ENCODE peak calls at places on chromosomes 16 and 17, in four cellular contexts. One of them, this sample, is unnamed.

GRCh38 chr17:10513284-10514067 is 4.9 kb downstream of the MYH1 start:
- DNase-seq in heart right ventricle: no peak
- DNase-seq in body of pancreas: no peak
- DNase-seq in esophagus squamous epithelium: no peak
- DNase-seq in this sample: no peak

GRCh38 chr16:1335211-1335971 is 1.9 kb downstream of the BAIAP3 start:
- DNase-seq in heart right ventricle: no peak
- DNase-seq in body of pancreas: peak; percentile 41
- DNase-seq in esophagus squamous epithelium: no peak
- DNase-seq in this sample: no peak

GRCh38 chr16:88503374-88503770 is 50.3 kb downstream of the ZFPM1 start:
- DNase-seq in heart right ventricle: no peak
- DNase-seq in body of pancreas: peak; percentile 81
- DNase-seq in esophagus squamous epithelium: no peak
- DNase-seq in this sample: no peak

GRCh38 chr16:27449434-27450188 is 47.6 kb downstream of the IL21R start:
- DNase-seq in heart right ventricle: no peak
- DNase-seq in body of pancreas: no peak
- DNase-seq in esophagus squamous epithelium: no peak
- DNase-seq in this sample: no peak

GRCh38 chr16:86217001-86217890 is 293.1 kb upstream of the FOXF1 start:
- DNase-seq in heart right ventricle: no peak
- DNase-seq in body of pancreas: peak; percentile 37
- DNase-seq in esophagus squamous epithelium: no peak
- DNase-seq in this sample: no peak

GRCh38 chr17:57906910-57907309 is 48.3 kb downstream of the CUEDC1 start:
- DNase-seq in heart right ventricle: no peak
- DNase-seq in body of pancreas: no peak
- DNase-seq in esophagus squamous epithelium: no peak
- DNase-seq in this sample: no peak

GRCh38 chr16:11757671-11758545 is 15.3 kb upstream of the TXNDC11 start:
- DNase-seq in heart right ventricle: no peak
- DNase-seq in body of pancreas: no peak
- DNase-seq in esophagus squamous epithelium: no peak
- DNase-seq in this sample: no peak

GRCh38 chr16:69818811-69819587 is 56.9 kb downstream of the WWP2 start:
- DNase-seq in heart right ventricle: no peak
- DNase-seq in body of pancreas: no peak
- DNase-seq in esophagus squamous epithelium: no peak
- DNase-seq in this sample: no peak

GRCh38 chr17:41013606-41014005 is 4.7 kb upstream of the KRTAP3-1 start:
- DNase-seq in heart right ventricle: no peak
- DNase-seq in body of pancreas: no peak
- DNase-seq in esophagus squamous epithelium: no peak
- DNase-seq in this sample: no peak

GRCh38 chr16:1010815-1011214 is 29.2 kb downstream of the SOX8 start:
- DNase-seq in heart right ventricle: no peak
- DNase-seq in body of pancreas: no peak
- DNase-seq in esophagus squamous epithelium: no peak
- DNase-seq in this sample: no peak

GRCh38 chr16:53433930-53434435 is 288 bp upstream of the RBL2 start:
- DNase-seq in heart right ventricle: no peak
- DNase-seq in body of pancreas: no peak
- DNase-seq in esophagus squamous epithelium: no peak
- DNase-seq in this sample: no peak

GRCh38 chr16:48318630-48319029 is 66.6 kb downstream of the SIAH1 start:
- DNase-seq in heart right ventricle: no peak
- DNase-seq in body of pancreas: no peak
- DNase-seq in esophagus squamous epithelium: no peak
- DNase-seq in this sample: no peak

GRCh38 chr17:7394452-7395191 is at the start of gene PLSCR3:
- DNase-seq in heart right ventricle: peak; percentile 91
- DNase-seq in body of pancreas: peak; percentile 88
- DNase-seq in esophagus squamous epithelium: no peak
- DNase-seq in this sample: peak; percentile 90

GRCh38 chr16:11742041-11742535 is 569 bp downstream of the TXNDC11 start:
- DNase-seq in heart right ventricle: peak; percentile 52
- DNase-seq in body of pancreas: peak; percentile 61
- DNase-seq in esophagus squamous epithelium: no peak
- DNase-seq in this sample: peak; percentile 82

GRCh38 chr16:87435399-87436224 is 43.5 kb downstream of the MAP1LC3B start:
- DNase-seq in heart right ventricle: no peak
- DNase-seq in body of pancreas: no peak
- DNase-seq in esophagus squamous epithelium: no peak
- DNase-seq in this sample: no peak

GRCh38 chr16:57755061-57755684 is 19.6 kb downstream of the KATNB1 start:
- DNase-seq in heart right ventricle: no peak
- DNase-seq in body of pancreas: no peak
- DNase-seq in esophagus squamous epithelium: no peak
- DNase-seq in this sample: no peak

GRCh38 chr17:31702040-31702439 is 157.0 kb downstream of the COPRS start:
- DNase-seq in heart right ventricle: no peak
- DNase-seq in body of pancreas: no peak
- DNase-seq in esophagus squamous epithelium: no peak
- DNase-seq in this sample: no peak

GRCh38 chr17:65109543-65109942 is 27.6 kb upstream of the RGS9 start:
- DNase-seq in heart right ventricle: no peak
- DNase-seq in body of pancreas: no peak
- DNase-seq in esophagus squamous epithelium: no peak
- DNase-seq in this sample: no peak

GRCh38 chr16:22220076-22220453 is 14.0 kb downstream of the EEF2K start:
- DNase-seq in heart right ventricle: peak; percentile 66
- DNase-seq in body of pancreas: peak; percentile 41
- DNase-seq in esophagus squamous epithelium: no peak
- DNase-seq in this sample: no peak

GRCh38 chr16:49462989-49463371 is 89.4 kb downstream of the C16orf78 start:
- DNase-seq in heart right ventricle: no peak
- DNase-seq in body of pancreas: no peak
- DNase-seq in esophagus squamous epithelium: no peak
- DNase-seq in this sample: peak; percentile 64

GRCh38 chr16:22641030-22641671 is 130.5 kb downstream of the NPIPB5 start:
- DNase-seq in heart right ventricle: no peak
- DNase-seq in body of pancreas: no peak
- DNase-seq in esophagus squamous epithelium: no peak
- DNase-seq in this sample: peak; percentile 19

GRCh38 chr17:42153919-42154491 is 784 bp downstream of the RAB5C start:
- DNase-seq in heart right ventricle: no peak
- DNase-seq in body of pancreas: no peak
- DNase-seq in esophagus squamous epithelium: no peak
- DNase-seq in this sample: no peak

GRCh38 chr16:89407925-89408300 is 82.4 kb downstream of the ANKRD11 start:
- DNase-seq in heart right ventricle: no peak
- DNase-seq in body of pancreas: no peak
- DNase-seq in esophagus squamous epithelium: no peak
- DNase-seq in this sample: no peak

GRCh38 chr16:69169051-69169450 is 17.9 kb upstream of the SNTB2 start:
- DNase-seq in heart right ventricle: no peak
- DNase-seq in body of pancreas: no peak
- DNase-seq in esophagus squamous epithelium: no peak
- DNase-seq in this sample: no peak

GRCh38 chr16:49556252-49557069 is 182.9 kb downstream of the C16orf78 start:
- DNase-seq in heart right ventricle: no peak
- DNase-seq in body of pancreas: no peak
- DNase-seq in esophagus squamous epithelium: no peak
- DNase-seq in this sample: no peak

GRCh38 chr16:87416826-87417471 is 24.8 kb downstream of the MAP1LC3B start:
- DNase-seq in heart right ventricle: no peak
- DNase-seq in body of pancreas: no peak
- DNase-seq in esophagus squamous epithelium: no peak
- DNase-seq in this sample: no peak

GRCh38 chr16:88539261-88539651 is 30.9 kb upstream of the ZC3H18 start:
- DNase-seq in heart right ventricle: no peak
- DNase-seq in body of pancreas: no peak
- DNase-seq in esophagus squamous epithelium: no peak
- DNase-seq in this sample: no peak

GRCh38 chr16:72819345-72819744 is 228.6 kb downstream of the ZFHX3 start:
- DNase-seq in heart right ventricle: no peak
- DNase-seq in body of pancreas: no peak
- DNase-seq in esophagus squamous epithelium: no peak
- DNase-seq in this sample: no peak

GRCh38 chr17:31696184-31696602 is 162.9 kb downstream of the COPRS start:
- DNase-seq in heart right ventricle: peak; percentile 81
- DNase-seq in body of pancreas: peak; percentile 71
- DNase-seq in esophagus squamous epithelium: no peak
- DNase-seq in this sample: peak; percentile 92

GRCh38 chr17:17790673-17791464 is 45.9 kb downstream of the SREBF1 start:
- DNase-seq in heart right ventricle: no peak
- DNase-seq in body of pancreas: no peak
- DNase-seq in esophagus squamous epithelium: no peak
- DNase-seq in this sample: no peak

GRCh38 chr17:78256705-78257559 is 25.5 kb downstream of the TMEM235 start:
- DNase-seq in heart right ventricle: no peak
- DNase-seq in body of pancreas: peak; percentile 11
- DNase-seq in esophagus squamous epithelium: no peak
- DNase-seq in this sample: no peak

GRCh38 chr17:78255029-78255656 is 23.7 kb downstream of the TMEM235 start:
- DNase-seq in heart right ventricle: no peak
- DNase-seq in body of pancreas: no peak
- DNase-seq in esophagus squamous epithelium: no peak
- DNase-seq in this sample: no peak

GRCh38 chr17:78257810-78258322 is 26.4 kb downstream of the TMEM235 start:
- DNase-seq in heart right ventricle: no peak
- DNase-seq in body of pancreas: no peak
- DNase-seq in esophagus squamous epithelium: no peak
- DNase-seq in this sample: no peak

GRCh38 chr17:78255953-78256704 is 24.7 kb downstream of the TMEM235 start:
- DNase-seq in heart right ventricle: no peak
- DNase-seq in body of pancreas: no peak
- DNase-seq in esophagus squamous epithelium: no peak
- DNase-seq in this sample: no peak

GRCh38 chr17:78258323-78259229 is 27.1 kb downstream of the TMEM235 start:
- DNase-seq in heart right ventricle: peak; percentile 75
- DNase-seq in body of pancreas: no peak
- DNase-seq in esophagus squamous epithelium: no peak
- DNase-seq in this sample: no peak
- H3K27ac ChIP-seq in heart right ventricle: no peak overlapping the region
- H3K27ac ChIP-seq in body of pancreas: peak overlapping the region; percentile 59
- H3K27ac ChIP-seq in esophagus squamous epithelium: peak overlapping the region; percentile 79
- H3K27ac ChIP-seq in this sample: no peak overlapping the region

DNA sequence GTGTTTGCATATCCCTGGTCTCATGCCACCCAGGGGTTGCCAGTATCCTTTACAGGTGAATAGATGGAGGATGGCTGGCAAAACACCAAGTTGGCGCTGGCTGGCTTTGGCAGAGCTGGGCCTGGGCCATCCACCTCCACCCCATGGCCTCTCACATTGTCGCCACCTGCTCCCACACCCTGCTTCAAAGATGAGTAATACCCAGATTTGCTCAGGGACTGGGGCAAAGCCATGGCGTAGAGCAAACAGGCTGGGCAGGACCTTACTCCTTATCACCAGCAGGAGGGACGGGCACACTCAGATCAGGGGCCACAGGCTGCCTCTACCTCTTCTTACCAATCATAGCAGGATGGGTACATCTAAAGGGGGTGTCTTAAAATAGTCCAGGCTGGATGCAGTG is 24.3 kb downstream of the PLA2G10 start:
- DNase-seq in heart right ventricle: no peak
- DNase-seq in body of pancreas: peak; percentile 96
- DNase-seq in esophagus squamous epithelium: no peak
- DNase-seq in this sample: no peak
- TF ChIP-seq CTCF in heart right ventricle: no peak
- TF ChIP-seq CTCF in body of pancreas: peak; percentile 61
- TF ChIP-seq CTCF in esophagus squamous epithelium: peak; percentile 51
- TF ChIP-seq CTCF in this sample: no peak

DNA sequence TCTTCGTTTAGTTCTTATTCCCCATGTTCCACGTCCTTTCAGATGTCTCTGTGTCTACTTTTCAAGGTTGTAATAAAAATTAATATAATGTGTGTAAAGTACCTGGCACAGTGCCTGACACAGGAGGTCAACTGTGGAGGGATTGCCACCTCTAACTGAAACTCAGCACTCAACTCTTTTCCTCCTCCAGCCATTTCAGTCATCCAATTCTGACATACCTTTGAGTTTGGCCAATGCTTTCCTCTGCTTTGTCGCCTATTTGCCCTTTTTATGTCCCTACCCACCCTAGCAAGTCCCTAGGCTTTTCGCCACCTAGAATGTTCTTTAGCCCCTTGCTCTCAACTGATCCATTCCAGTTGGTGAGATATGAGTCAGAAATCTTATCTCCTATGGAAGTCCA is 1.6 kb downstream of the UBE2Z start:
- DNase-seq in heart right ventricle: no peak
- DNase-seq in body of pancreas: no peak
- DNase-seq in esophagus squamous epithelium: no peak
- DNase-seq in this sample: no peak
- H3K27ac ChIP-seq in heart right ventricle: no peak overlapping the region
- H3K27ac ChIP-seq in body of pancreas: peak overlapping the region; percentile 84
- H3K27ac ChIP-seq in esophagus squamous epithelium: no peak overlapping the region
- H3K27ac ChIP-seq in this sample: no peak overlapping the region

DNA sequence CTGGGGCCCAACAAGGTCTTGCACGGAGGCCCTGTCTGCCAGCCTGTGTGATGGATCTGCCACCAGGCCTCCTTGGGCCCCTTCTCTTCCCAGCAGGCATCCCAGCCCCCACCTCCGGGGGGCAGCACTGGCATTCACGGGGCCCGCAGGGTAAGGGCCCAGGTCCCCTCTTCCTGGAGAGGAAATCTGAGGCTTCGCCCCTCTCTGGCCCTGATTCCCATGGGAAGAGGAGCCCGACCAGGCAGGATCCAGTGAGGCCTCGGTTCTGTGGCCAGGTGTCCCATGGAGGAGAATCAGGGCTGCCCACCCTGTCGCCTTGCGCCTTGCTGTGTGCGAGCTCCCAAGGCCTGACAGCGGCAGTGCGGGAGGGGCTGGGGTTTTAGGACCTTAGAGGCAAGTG is 48.4 kb downstream of the PDPK1 start:
- DNase-seq in heart right ventricle: no peak
- DNase-seq in body of pancreas: no peak
- DNase-seq in esophagus squamous epithelium: no peak
- DNase-seq in this sample: no peak
- TF ChIP-seq CTCF in heart right ventricle: no peak
- TF ChIP-seq CTCF in body of pancreas: no peak
- TF ChIP-seq CTCF in esophagus squamous epithelium: no peak
- TF ChIP-seq CTCF in this sample: no peak